ENCODE peak calls at places on chromosomes 12 and 14, in four cellular contexts. D is GM12878, C is K562, M is SK-N-SH. I is an unnamed sample.

GRCh38 chr14:54834727-54835126 is 67.9 kb downstream of the GCH1 start:
- DNase-seq in D (no peak), C (no peak), M (no peak), I (no peak)

GRCh38 chr14:75323571-75323970 is 44.9 kb downstream of the FOS start:
- DNase-seq in D (no peak), C (no peak), M (no peak), I (no peak)

GRCh38 chr12:64459388-64460024 is 7.6 kb downstream of the TBK1 start:
- DNase-seq in D (no peak), C (no peak), M (no peak), I (no peak)

GRCh38 chr12:124592050-124592449 is 24.6 kb upstream of the NCOR2 start:
- DNase-seq in D (no peak), C (no peak), M (no peak), I (no peak)

GRCh38 chr12:98840325-98840724 is 195.2 kb downstream of the APAF1 start:
- DNase-seq in D (no peak), C (no peak), M (no peak), I (no peak)

GRCh38 chr12:43882578-43883178 is 46.8 kb downstream of the TMEM117 start:
- DNase-seq in D (peak), C (peak), M (peak), I (peak)

GRCh38 chr12:92574046-92574783 is 128.6 kb upstream of the PLEKHG7 start:
- DNase-seq in D (no peak), C (no peak), M (no peak), I (peak)

GRCh38 chr12:107287436-107288413 is 194.4 kb upstream of the CRY1 start:
- DNase-seq in D (no peak), C (no peak), M (no peak), I (no peak)

GRCh38 chr12:26011099-26011498 is 52.6 kb downstream of the RASSF8 start:
- DNase-seq in D (no peak), C (no peak), M (no peak), I (no peak)

GRCh38 chr14:38302034-38302433 is 46.1 kb upstream of the CLEC14A start:
- DNase-seq in D (no peak), C (no peak), M (no peak), I (no peak)

GRCh38 chr14:42110167-42110566 is 503.5 kb downstream of the LRFN5 start:
- DNase-seq in D (no peak), C (no peak), M (peak), I (peak)

GRCh38 chr12:64510687-64511086 is 58.8 kb downstream of the TBK1 start:
- DNase-seq in D (no peak), C (no peak), M (no peak), I (no peak)

GRCh38 chr14:50530794-50531193 is 1.6 kb downstream of the MAP4K5 start:
- DNase-seq in D (no peak), C (no peak), M (no peak), I (no peak)

GRCh38 chr14:75823334-75823733 is 158.5 kb downstream of the TGFB3 start:
- DNase-seq in D (no peak), C (no peak), M (no peak), I (no peak)

GRCh38 chr12:132245521-132246101 is 83.8 kb downstream of the GALNT9 start:
- DNase-seq in D (no peak), C (no peak), M (no peak), I (no peak)

GRCh38 chr12:12784911-12785814 is at the start of gene APOLD1:
- DNase-seq in D (no peak), C (no peak), M (no peak), I (no peak)

GRCh38 chr14:58353516-58354299 is 42.0 kb upstream of the TOMM20L start:
- DNase-seq in D (no peak), C (no peak), M (no peak), I (no peak)

GRCh38 chr12:57008113-57008687 is 1.9 kb upstream of the ZBTB39 start:
- DNase-seq in D (peak), C (no peak), M (peak), I (peak)

GRCh38 chr14:92173668-92174067 is 51.9 kb downstream of the CPSF2 start:
- DNase-seq in D (no peak), C (no peak), M (no peak), I (no peak)

GRCh38 chr14:49946320-49947141 is 53.6 kb downstream of the ARF6 start:
- DNase-seq in D (no peak), C (no peak), M (peak), I (peak)

GRCh38 chr12:97276198-97276580 is 186.4 kb upstream of the RMST start:
- DNase-seq in D (no peak), C (no peak), M (no peak), I (no peak)

DNA sequence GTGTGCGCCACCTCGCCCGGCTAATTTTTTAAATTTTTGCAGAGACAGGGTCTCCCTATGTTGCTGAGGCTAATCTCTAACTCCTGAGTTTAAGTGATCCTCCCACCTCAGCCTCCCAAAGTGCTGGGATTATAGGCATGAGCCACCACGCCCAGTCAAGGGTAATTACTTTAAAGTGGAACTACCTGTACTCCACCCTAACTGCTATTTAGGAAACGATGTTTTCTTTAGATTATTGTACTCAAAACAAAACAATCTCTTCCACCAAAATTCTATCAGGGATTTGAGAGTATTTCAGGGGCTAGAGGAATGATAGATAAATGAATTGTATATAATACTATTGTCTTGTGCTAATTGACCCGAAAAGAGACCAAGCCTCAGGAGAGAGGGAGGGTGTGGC is 9.6 kb upstream of the BIN2 start:
- DNase-seq in D (no peak), C (no peak), M (no peak), I (no peak)
- H2AFZ ChIP-seq in D (no peak), C (peak), M (no peak), I (no peak)

GRCh38 chr12:118187746-118188390 is 51.9 kb downstream of the PEBP1 start:
- DNase-seq in D (no peak), C (no peak), M (peak), I (no peak)
- TF ChIP-seq YY1 in D (no peak), C (no peak), M (no peak), I (no peak)

GRCh38 chr14:68195126-68195525 is 375.5 kb downstream of the RAD51B start:
- DNase-seq in D (no peak), C (no peak), M (no peak), I (peak)

GRCh38 chr14:68203871-68204270 is 384.3 kb downstream of the RAD51B start:
- DNase-seq in D (no peak), C (no peak), M (no peak), I (no peak)

GRCh38 chr14:68199465-68200145 is 380.0 kb downstream of the RAD51B start:
- DNase-seq in D (no peak), C (no peak), M (no peak), I (no peak)

GRCh38 chr14:68193970-68194634 is 374.5 kb downstream of the RAD51B start:
- DNase-seq in D (no peak), C (no peak), M (no peak), I (no peak)

DNA sequence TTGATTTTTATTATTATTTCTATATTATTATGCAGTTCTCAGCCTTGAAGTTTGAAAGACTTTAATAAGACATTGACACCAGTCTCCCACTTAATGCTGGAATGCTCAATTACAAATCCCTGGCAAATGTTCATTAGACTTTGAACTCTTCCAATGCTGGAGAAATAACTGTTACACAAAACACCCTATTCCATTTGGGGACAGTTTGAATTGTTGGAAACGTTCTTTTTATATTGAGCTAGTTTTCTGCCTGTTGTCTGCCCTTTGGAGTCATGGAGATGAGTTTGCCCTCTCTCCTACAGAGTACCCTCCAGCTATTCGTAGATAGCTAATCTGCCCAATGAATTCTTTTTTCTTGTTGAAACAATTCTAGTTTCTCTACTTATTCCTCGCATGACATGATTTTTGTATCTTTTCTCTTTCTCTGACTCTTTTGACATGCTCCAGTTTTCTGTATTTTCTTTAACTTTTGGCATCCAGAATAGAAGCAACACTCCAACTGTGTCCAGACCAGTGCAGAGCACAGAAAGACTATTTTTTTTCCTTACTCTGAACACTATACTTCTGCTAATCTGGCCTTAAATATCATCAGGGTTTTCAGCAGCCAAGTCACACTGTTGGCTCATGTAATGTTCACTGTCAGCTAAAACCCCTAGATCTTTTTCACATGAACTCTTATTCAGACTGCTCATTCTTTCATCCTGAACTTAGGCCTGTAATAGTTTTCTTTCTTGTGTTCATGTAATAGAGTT is 379.3 kb downstream of the RAD51B start:
- DNase-seq in D (no peak), C (no peak), M (no peak), I (peak)
- TF ChIP-seq NFIC in D (no peak), C (no peak), M (no peak), I (no peak)

GRCh38 chr12:4089147-4089606 is 184.4 kb upstream of the CCND2 start:
- DNase-seq in D (no peak), C (no peak), M (no peak), I (no peak)
- H2AFZ ChIP-seq in D (no peak), C (no peak), M (no peak), I (no peak)

GRCh38 chr12:113420996-113421595 is 1.1 kb upstream of the SDSL start:
- DNase-seq in D (no peak), C (peak), M (no peak), I (peak)

GRCh38 chr12:113416091-113416754 is 6.0 kb upstream of the SDSL start:
- DNase-seq in D (no peak), C (no peak), M (no peak), I (no peak)

GRCh38 chr12:113422030-113422900 is at the start of gene SDSL:
- DNase-seq in D (peak), C (peak), M (peak), I (peak)

GRCh38 chr12:113414519-113415038 is 7.6 kb upstream of the SDSL start:
- DNase-seq in D (no peak), C (no peak), M (no peak), I (no peak)

GRCh38 chr12:113418213-113418879 is 3.8 kb upstream of the SDSL start:
- DNase-seq in D (no peak), C (no peak), M (no peak), I (peak)
- TF ChIP-seq YY1 in D (no peak), C (no peak), M (no peak), I (no peak)

DNA sequence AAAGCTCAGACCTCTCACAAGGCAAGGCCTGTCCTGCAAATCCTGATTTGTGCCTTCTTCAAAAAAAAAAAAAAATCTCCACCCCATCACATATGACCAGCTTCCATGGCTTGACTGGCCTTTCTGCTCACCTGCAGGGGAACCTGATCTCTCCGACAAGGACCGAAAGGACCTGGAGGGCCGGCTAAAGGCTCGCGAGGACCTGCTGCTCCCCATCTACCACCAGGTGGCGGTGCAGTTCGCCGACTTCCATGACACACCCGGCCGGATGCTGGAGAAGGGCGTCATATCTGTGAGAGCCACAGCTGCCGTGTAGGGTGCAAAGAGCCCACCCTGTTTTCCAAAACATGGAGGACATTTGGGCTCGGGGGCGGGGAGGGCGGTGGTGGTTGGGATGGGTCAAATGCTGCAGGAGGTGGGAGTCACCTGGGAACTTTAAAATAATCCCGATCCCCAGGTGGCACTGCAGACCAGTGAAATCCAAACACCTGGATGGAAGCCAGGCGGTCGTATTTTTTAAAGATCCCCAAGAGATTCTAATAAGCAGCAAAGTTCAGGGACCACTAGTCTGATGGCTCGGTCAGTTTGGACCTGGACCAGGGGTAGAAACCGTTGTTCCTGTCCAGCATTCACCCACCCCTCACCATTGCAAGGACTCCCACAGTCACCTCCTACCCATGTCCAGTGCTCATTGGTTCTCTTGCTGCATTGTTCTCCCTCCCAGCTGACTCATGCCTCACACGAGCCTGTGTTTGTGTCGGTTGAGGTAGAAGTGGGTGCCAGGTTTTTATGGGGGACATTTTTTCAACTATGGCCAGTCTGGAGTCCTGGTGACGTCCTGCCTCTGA is 44.8 kb downstream of the FOXN4 start:
- DNase-seq in D (no peak), C (peak), M (peak), I (peak)
- TF ChIP-seq NFIC in D (no peak), C (peak), M (no peak), I (no peak)

GRCh38 chr14:63727736-63728728 is at the start of gene SGPP1:
- DNase-seq in D (no peak), C (peak), M (peak), I (peak)
- H2AFZ ChIP-seq in D (peak), C (peak), M (peak), I (peak)

I was measured in HepG2.